ENCODE peak calls at places on chromosomes 5 and 9, in four cellular contexts. S, C, K and N are unnamed samples.

GRCh38 chr5:177134653-177135225 is 1.2 kb downstream of the NSD1 start:
- DNase-seq in S (no peak), C (no peak), K (no peak), N (no peak)

GRCh38 chr9:76716270-76716669 is 48.0 kb upstream of the PCA3 start:
- DNase-seq in S (no peak), C (no peak), K (no peak), N (no peak)

GRCh38 chr5:63719147-63719546 is 243.1 kb downstream of the HTR1A start:
- DNase-seq in S (no peak), C (no peak), K (no peak), N (no peak)

GRCh38 chr5:72178910-72179815 is 71.9 kb downstream of the MAP1B start:
- DNase-seq in S (no peak), C (no peak), K (no peak), N (peak)

GRCh38 chr5:67003906-67004729 is 192.5 kb downstream of the CD180 start:
- DNase-seq in S (peak), C (peak), K (peak), N (peak)

GRCh38 chr9:37903581-37903830 is 421 bp downstream of the SLC25A51 start:
- DNase-seq in S (no peak), C (no peak), K (no peak), N (peak)

GRCh38 chr5:154557548-154557947 is 79.5 kb upstream of the HAND1 start:
- DNase-seq in S (no peak), C (no peak), K (no peak), N (no peak)

GRCh38 chr5:101103874-101104273 is 200.8 kb upstream of the ST8SIA4 start:
- DNase-seq in S (peak), C (no peak), K (no peak), N (no peak)

GRCh38 chr5:14161825-14162556 is 18.8 kb downstream of the TRIO start:
- DNase-seq in S (no peak), C (no peak), K (no peak), N (no peak)

GRCh38 chr5:537621-538071 is 13.4 kb upstream of the SLC9A3 start:
- DNase-seq in S (no peak), C (no peak), K (no peak), N (no peak)

GRCh38 chr5:79853676-79854418 is 137.2 kb downstream of the MTX3 start:
- DNase-seq in S (peak), C (peak), K (no peak), N (no peak)

GRCh38 chr5:68057186-68057585 is 158.4 kb upstream of the PIK3R1 start:
- DNase-seq in S (no peak), C (no peak), K (no peak), N (no peak)

GRCh38 chr5:52998552-52999313 is 9.6 kb downstream of the ITGA2 start:
- DNase-seq in S (no peak), C (no peak), K (no peak), N (no peak)

GRCh38 chr5:53001541-53001940 is 12.4 kb downstream of the ITGA2 start:
- DNase-seq in S (peak), C (no peak), K (no peak), N (no peak)

GRCh38 chr5:52997424-52997823 is 8.3 kb downstream of the ITGA2 start:
- DNase-seq in S (peak), C (no peak), K (no peak), N (no peak)

GRCh38 chr5:52996966-52997365 is 7.8 kb downstream of the ITGA2 start:
- DNase-seq in S (no peak), C (no peak), K (no peak), N (no peak)

DNA sequence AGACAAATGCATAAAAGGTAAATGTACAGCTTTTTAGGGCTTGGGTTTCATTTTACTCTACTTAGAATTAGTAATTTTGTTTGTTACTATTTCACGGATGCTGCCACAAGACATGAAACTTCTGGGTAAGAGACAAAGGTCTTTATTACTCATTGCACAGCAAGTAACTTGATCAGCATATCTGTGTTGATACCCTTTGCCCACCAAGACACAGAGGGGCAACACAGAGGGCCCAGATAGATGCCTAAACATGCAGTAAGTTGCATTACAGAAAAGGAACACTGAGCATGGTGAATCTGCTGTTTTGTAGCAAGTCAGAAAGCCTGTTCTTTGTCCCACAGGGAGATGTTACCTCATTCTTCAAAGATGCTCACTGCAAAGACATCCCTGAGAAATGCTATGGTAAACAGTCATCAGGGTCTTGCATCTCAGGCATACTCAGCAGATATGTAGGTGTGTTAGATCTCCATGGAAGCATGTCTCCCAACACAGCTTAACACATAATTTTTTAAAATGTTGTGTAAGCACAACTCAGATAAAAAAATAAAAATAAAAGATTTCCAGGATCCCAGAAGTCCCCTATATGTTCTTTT is 10.3 kb downstream of the ITGA2 start:
- DNase-seq in S (no peak), C (no peak), K (no peak), N (no peak)
- TF ChIP-seq SP1 in S (no peak), C (no peak), K (no peak), N (no peak)

GRCh38 chr9:84851935-84852585 is 182.5 kb downstream of the NTRK2 start:
- DNase-seq in S (no peak), C (no peak), K (no peak), N (peak)
- TF ChIP-seq ESRRA in S (no peak), C (no peak), K (no peak), N (no peak)

DNA sequence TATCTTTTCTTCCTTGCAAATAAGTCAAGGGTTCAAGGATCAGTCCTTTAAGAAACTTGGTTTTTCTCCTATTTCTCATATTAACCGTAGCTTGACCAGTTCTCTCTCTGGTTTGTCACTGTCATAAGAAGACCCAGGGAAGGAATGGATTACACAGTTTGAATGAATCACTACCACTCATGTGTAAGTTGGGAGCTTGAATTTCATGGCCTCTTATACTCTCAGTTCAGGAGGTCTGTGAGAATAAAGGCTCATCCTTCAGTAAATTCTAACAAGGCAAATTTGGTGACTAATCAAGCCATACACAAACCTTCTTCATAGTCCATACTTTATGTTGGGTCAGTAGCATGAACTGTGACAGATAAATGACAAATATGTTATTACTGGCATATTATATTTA is 323.1 kb upstream of the ACTBL2 start:
- DNase-seq in S (no peak), C (no peak), K (no peak), N (no peak)
- TF ChIP-seq SP1 in S (no peak), C (no peak), K (no peak), N (no peak)

GRCh38 chr9:97991818-97992217 is 8.7 kb downstream of the ANP32B start:
- DNase-seq in S (no peak), C (no peak), K (no peak), N (no peak)

GRCh38 chr9:97994695-97995094 is 11.6 kb downstream of the ANP32B start:
- DNase-seq in S (no peak), C (no peak), K (no peak), N (no peak)

GRCh38 chr9:97992219-97992618 is 9.1 kb downstream of the ANP32B start:
- DNase-seq in S (no peak), C (peak), K (no peak), N (no peak)

GRCh38 chr9:97990259-97990658 is 7.1 kb downstream of the ANP32B start:
- DNase-seq in S (no peak), C (peak), K (no peak), N (no peak)

DNA sequence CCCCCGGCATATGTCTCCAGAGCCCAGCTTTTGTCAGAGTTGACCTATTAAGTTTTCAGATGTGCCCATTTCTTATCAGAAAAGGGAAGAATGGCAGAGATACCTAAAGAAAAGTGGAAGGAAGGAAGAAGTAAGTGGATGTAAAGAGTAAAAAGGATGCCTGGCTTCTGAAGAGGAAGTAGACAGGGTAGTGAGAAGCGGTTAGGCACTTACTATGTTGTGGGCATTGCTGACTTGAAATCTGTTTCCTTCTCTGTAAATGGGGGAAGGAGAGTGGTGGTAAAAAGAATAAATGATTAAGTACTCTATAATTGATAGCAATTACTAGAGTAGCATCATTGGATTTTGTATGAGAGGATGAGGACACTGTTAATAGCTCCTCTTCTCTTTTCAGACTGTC is 9.9 kb downstream of the ANP32B start:
- DNase-seq in S (no peak), C (no peak), K (no peak), N (no peak)
- TF ChIP-seq ESRRA in S (no peak), C (no peak), K (no peak), N (no peak)